ENCODE peak calls at places on chromosome 14, in six cellular contexts. One of them, this sample, is unnamed.

GRCh38 chr14:77579760-77580159 is 36.7 kb downstream of the SPTLC2 start:
- DNase-seq in heart right ventricle: no peak
- DNase-seq in progenitor cell of endocrine pancreas: no peak
- DNase-seq in RWPE1: no peak
- DNase-seq in IMR-90: no peak
- DNase-seq in HFFc6: no peak
- DNase-seq in this sample: no peak

GRCh38 chr14:69288001-69288771 is 28.2 kb downstream of the GALNT16 start:
- DNase-seq in heart right ventricle: peak
- DNase-seq in progenitor cell of endocrine pancreas: no peak
- DNase-seq in RWPE1: peak
- DNase-seq in IMR-90: peak
- DNase-seq in HFFc6: peak
- DNase-seq in this sample: no peak

GRCh38 chr14:74563233-74563585 is 48.8 kb downstream of the LTBP2 start:
- DNase-seq in heart right ventricle: no peak
- DNase-seq in progenitor cell of endocrine pancreas: no peak
- DNase-seq in RWPE1: no peak
- DNase-seq in IMR-90: peak
- DNase-seq in HFFc6: no peak
- DNase-seq in this sample: no peak

GRCh38 chr14:42140831-42141279 is 534.2 kb downstream of the LRFN5 start:
- DNase-seq in heart right ventricle: no peak
- DNase-seq in progenitor cell of endocrine pancreas: no peak
- DNase-seq in RWPE1: peak
- DNase-seq in IMR-90: peak
- DNase-seq in HFFc6: peak
- DNase-seq in this sample: no peak

GRCh38 chr14:23364604-23365352 is at the start of gene EFS:
- DNase-seq in heart right ventricle: peak
- DNase-seq in progenitor cell of endocrine pancreas: no peak
- DNase-seq in RWPE1: no peak
- DNase-seq in IMR-90: peak
- DNase-seq in HFFc6: no peak
- DNase-seq in this sample: no peak

GRCh38 chr14:53621986-53622385 is 334.6 kb downstream of the BMP4 start:
- DNase-seq in heart right ventricle: no peak
- DNase-seq in progenitor cell of endocrine pancreas: no peak
- DNase-seq in RWPE1: no peak
- DNase-seq in IMR-90: peak
- DNase-seq in HFFc6: no peak
- DNase-seq in this sample: no peak

GRCh38 chr14:44029933-44030332 is 477.1 kb downstream of the FSCB start:
- DNase-seq in heart right ventricle: no peak
- DNase-seq in progenitor cell of endocrine pancreas: no peak
- DNase-seq in RWPE1: peak
- DNase-seq in IMR-90: no peak
- DNase-seq in HFFc6: no peak
- DNase-seq in this sample: no peak

GRCh38 chr14:60482743-60483142 is 3.1 kb downstream of the C14orf39 start:
- DNase-seq in heart right ventricle: no peak
- DNase-seq in progenitor cell of endocrine pancreas: no peak
- DNase-seq in RWPE1: peak
- DNase-seq in IMR-90: peak
- DNase-seq in HFFc6: no peak
- DNase-seq in this sample: no peak

GRCh38 chr14:58805605-58806358 is 168.0 kb downstream of the DACT1 start:
- DNase-seq in heart right ventricle: peak
- DNase-seq in progenitor cell of endocrine pancreas: no peak
- DNase-seq in RWPE1: no peak
- DNase-seq in IMR-90: peak
- DNase-seq in HFFc6: no peak
- DNase-seq in this sample: no peak

GRCh38 chr14:61065671-61066070 is 84.6 kb downstream of the SLC38A6 start:
- DNase-seq in heart right ventricle: no peak
- DNase-seq in progenitor cell of endocrine pancreas: no peak
- DNase-seq in RWPE1: no peak
- DNase-seq in IMR-90: no peak
- DNase-seq in HFFc6: no peak
- DNase-seq in this sample: no peak

GRCh38 chr14:93994919-93995682 is 2.0 kb upstream of the CCDC197 start:
- DNase-seq in heart right ventricle: peak
- DNase-seq in progenitor cell of endocrine pancreas: no peak
- DNase-seq in RWPE1: peak
- DNase-seq in IMR-90: peak
- DNase-seq in HFFc6: peak
- DNase-seq in this sample: no peak

GRCh38 chr14:90454041-90455000 is 57.5 kb downstream of the CALM1 start:
- DNase-seq in heart right ventricle: peak
- DNase-seq in progenitor cell of endocrine pancreas: peak
- DNase-seq in RWPE1: peak
- DNase-seq in IMR-90: peak
- DNase-seq in HFFc6: peak
- DNase-seq in this sample: no peak

GRCh38 chr14:88775532-88775931 is 17.2 kb downstream of the EML5 start:
- DNase-seq in heart right ventricle: no peak
- DNase-seq in progenitor cell of endocrine pancreas: no peak
- DNase-seq in RWPE1: peak
- DNase-seq in IMR-90: no peak
- DNase-seq in HFFc6: no peak
- DNase-seq in this sample: no peak

GRCh38 chr14:56295743-56296142 is 177.5 kb downstream of the PELI2 start:
- DNase-seq in heart right ventricle: no peak
- DNase-seq in progenitor cell of endocrine pancreas: no peak
- DNase-seq in RWPE1: peak
- DNase-seq in IMR-90: no peak
- DNase-seq in HFFc6: no peak
- DNase-seq in this sample: no peak
- TF ChIP-seq CTCF in heart right ventricle: no peak
- TF ChIP-seq CTCF in progenitor cell of endocrine pancreas: no peak
- TF ChIP-seq CTCF in RWPE1: no peak
- TF ChIP-seq CTCF in IMR-90: no peak
- TF ChIP-seq CTCF in HFFc6: no peak
- TF ChIP-seq CTCF in this sample: no peak

GRCh38 chr14:27557445-27557844 is 959.6 kb upstream of the NOVA1 start:
- DNase-seq in heart right ventricle: no peak
- DNase-seq in progenitor cell of endocrine pancreas: no peak
- DNase-seq in RWPE1: no peak
- DNase-seq in IMR-90: no peak
- DNase-seq in HFFc6: no peak
- DNase-seq in this sample: no peak

GRCh38 chr14:27553820-27554219 is 956.0 kb upstream of the NOVA1 start:
- DNase-seq in heart right ventricle: no peak
- DNase-seq in progenitor cell of endocrine pancreas: no peak
- DNase-seq in RWPE1: no peak
- DNase-seq in IMR-90: no peak
- DNase-seq in HFFc6: no peak
- DNase-seq in this sample: no peak
- TF ChIP-seq CTCF in heart right ventricle: no peak
- TF ChIP-seq CTCF in progenitor cell of endocrine pancreas: peak
- TF ChIP-seq CTCF in RWPE1: no peak
- TF ChIP-seq CTCF in IMR-90: no peak
- TF ChIP-seq CTCF in HFFc6: peak
- TF ChIP-seq CTCF in this sample: peak

GRCh38 chr14:92527724-92528123 is 14.1 kb downstream of the RIN3 start:
- DNase-seq in heart right ventricle: no peak
- DNase-seq in progenitor cell of endocrine pancreas: no peak
- DNase-seq in RWPE1: no peak
- DNase-seq in IMR-90: peak
- DNase-seq in HFFc6: no peak
- DNase-seq in this sample: no peak

GRCh38 chr14:92524603-92525185 is 11.1 kb downstream of the RIN3 start:
- DNase-seq in heart right ventricle: no peak
- DNase-seq in progenitor cell of endocrine pancreas: no peak
- DNase-seq in RWPE1: no peak
- DNase-seq in IMR-90: no peak
- DNase-seq in HFFc6: no peak
- DNase-seq in this sample: no peak

GRCh38 chr14:92523752-92524151 is 10.2 kb downstream of the RIN3 start:
- DNase-seq in heart right ventricle: no peak
- DNase-seq in progenitor cell of endocrine pancreas: no peak
- DNase-seq in RWPE1: no peak
- DNase-seq in IMR-90: no peak
- DNase-seq in HFFc6: no peak
- DNase-seq in this sample: no peak

GRCh38 chr14:92528486-92529100 is 15.0 kb downstream of the RIN3 start:
- DNase-seq in heart right ventricle: no peak
- DNase-seq in progenitor cell of endocrine pancreas: no peak
- DNase-seq in RWPE1: no peak
- DNase-seq in IMR-90: no peak
- DNase-seq in HFFc6: no peak
- DNase-seq in this sample: no peak

DNA sequence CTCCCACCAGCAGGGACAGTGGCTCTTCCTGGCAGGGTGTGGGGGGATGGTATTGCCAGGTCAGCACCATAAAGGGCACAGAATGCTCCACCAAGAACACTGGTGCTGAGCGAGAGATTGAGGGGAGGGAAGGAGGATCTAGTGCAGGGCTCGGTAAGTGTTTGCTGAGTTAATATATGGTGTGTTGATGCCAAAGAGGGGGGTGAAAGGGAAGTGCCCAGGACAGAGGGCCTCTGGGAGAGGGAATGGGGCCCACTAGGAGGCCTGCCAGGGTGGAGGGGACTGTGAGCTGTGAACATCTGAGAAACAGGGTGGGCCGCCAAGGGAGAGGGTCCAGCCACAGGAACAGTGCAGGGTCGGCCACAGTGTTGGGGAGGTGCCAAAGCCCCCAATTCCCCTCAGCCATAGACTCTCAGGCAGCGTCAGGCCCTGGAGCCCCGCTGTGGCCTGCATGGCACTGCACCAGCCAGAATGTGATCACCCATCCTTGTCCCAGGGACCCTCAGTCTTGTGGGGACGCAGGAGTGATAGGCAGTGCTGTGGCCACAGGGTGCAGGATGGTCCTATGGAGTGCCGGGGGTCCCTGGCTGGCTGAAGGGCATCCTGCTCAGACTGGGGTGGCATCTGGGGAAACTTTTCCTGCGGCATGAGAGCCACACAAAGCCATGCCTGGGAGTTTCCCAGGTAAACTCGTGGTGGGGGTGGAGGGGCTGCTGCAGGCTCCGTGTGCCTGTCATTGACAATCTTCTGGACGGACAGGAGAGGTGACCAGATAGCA is 11.9 kb downstream of the RIN3 start:
- DNase-seq in heart right ventricle: no peak
- DNase-seq in progenitor cell of endocrine pancreas: no peak
- DNase-seq in RWPE1: no peak
- DNase-seq in IMR-90: no peak
- DNase-seq in HFFc6: no peak
- DNase-seq in this sample: no peak
- TF ChIP-seq CTCF in heart right ventricle: no peak
- TF ChIP-seq CTCF in progenitor cell of endocrine pancreas: no peak
- TF ChIP-seq CTCF in RWPE1: no peak
- TF ChIP-seq CTCF in IMR-90: no peak
- TF ChIP-seq CTCF in HFFc6: no peak
- TF ChIP-seq CTCF in this sample: no peak

GRCh38 chr14:34912966-34913365 is 37.8 kb upstream of the BAZ1A start:
- DNase-seq in heart right ventricle: no peak
- DNase-seq in progenitor cell of endocrine pancreas: no peak
- DNase-seq in RWPE1: no peak
- DNase-seq in IMR-90: no peak
- DNase-seq in HFFc6: no peak
- DNase-seq in this sample: no peak

GRCh38 chr14:34913619-34914018 is 38.5 kb upstream of the BAZ1A start:
- DNase-seq in heart right ventricle: no peak
- DNase-seq in progenitor cell of endocrine pancreas: no peak
- DNase-seq in RWPE1: no peak
- DNase-seq in IMR-90: no peak
- DNase-seq in HFFc6: no peak
- DNase-seq in this sample: no peak

GRCh38 chr14:34911209-34912150 is 36.3 kb upstream of the BAZ1A start:
- DNase-seq in heart right ventricle: no peak
- DNase-seq in progenitor cell of endocrine pancreas: no peak
- DNase-seq in RWPE1: no peak
- DNase-seq in IMR-90: peak
- DNase-seq in HFFc6: peak
- DNase-seq in this sample: no peak

GRCh38 chr14:34906287-34906686 is 31.1 kb upstream of the BAZ1A start:
- DNase-seq in heart right ventricle: no peak
- DNase-seq in progenitor cell of endocrine pancreas: no peak
- DNase-seq in RWPE1: no peak
- DNase-seq in IMR-90: no peak
- DNase-seq in HFFc6: no peak
- DNase-seq in this sample: no peak

DNA sequence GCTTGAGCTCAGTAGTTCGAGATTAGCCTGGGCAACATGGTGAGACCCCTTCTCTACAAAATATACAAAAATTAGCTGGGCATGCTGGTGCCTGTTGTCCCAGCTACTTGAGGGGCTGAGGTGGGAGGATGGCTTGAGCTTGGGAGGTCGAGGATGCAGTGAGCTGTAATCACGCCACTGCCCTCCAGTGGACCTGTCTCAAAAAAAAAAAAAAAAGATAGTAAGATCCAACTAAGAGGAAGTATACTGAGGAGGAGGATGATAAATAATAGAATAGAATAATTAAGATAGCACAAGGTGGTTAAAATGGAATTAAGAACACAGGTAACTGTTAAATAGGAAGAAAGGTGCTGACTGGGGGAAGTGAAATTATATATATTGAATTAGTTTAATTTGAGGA is 37.0 kb upstream of the BAZ1A start:
- DNase-seq in heart right ventricle: no peak
- DNase-seq in progenitor cell of endocrine pancreas: no peak
- DNase-seq in RWPE1: no peak
- DNase-seq in IMR-90: no peak
- DNase-seq in HFFc6: no peak
- DNase-seq in this sample: no peak
- TF ChIP-seq CTCF in heart right ventricle: no peak
- TF ChIP-seq CTCF in progenitor cell of endocrine pancreas: no peak
- TF ChIP-seq CTCF in RWPE1: no peak
- TF ChIP-seq CTCF in IMR-90: no peak
- TF ChIP-seq CTCF in HFFc6: peak
- TF ChIP-seq CTCF in this sample: no peak

GRCh38 chr14:19947413-19948090 is 16.8 kb downstream of the OR4K1 start:
- DNase-seq in heart right ventricle: no peak
- DNase-seq in progenitor cell of endocrine pancreas: no peak
- DNase-seq in RWPE1: no peak
- DNase-seq in IMR-90: no peak
- DNase-seq in HFFc6: no peak
- DNase-seq in this sample: no peak
- TF ChIP-seq CTCF in heart right ventricle: no peak
- TF ChIP-seq CTCF in progenitor cell of endocrine pancreas: no peak
- TF ChIP-seq CTCF in RWPE1: no peak
- TF ChIP-seq CTCF in IMR-90: no peak
- TF ChIP-seq CTCF in HFFc6: no peak
- TF ChIP-seq CTCF in this sample: no peak

This sample was measured in D721Med.